ENCODE peak calls at places on chromosomes 4 and X, in six cellular contexts. One of them, this sample, is unnamed.

GRCh38 chrX:48956728-48957414 is 536 bp downstream of the OTUD5 start:
- DNase-seq in stimulated activated CD8-positive, alpha-beta memory T cell treated with anti-CD3 and anti-CD28 coated beads, Interleukin-4, amount 100 ng/mL, for 4 hours: no peak
- DNase-seq in neural progenitor cell: peak
- DNase-seq in HFF-Myc: no peak
- DNase-seq in C1 segment of cervical spinal cord: no peak
- DNase-seq in MV-4-11: no peak
- DNase-seq in this sample: no peak

GRCh38 chr4:175671491-175671934 is 140.6 kb downstream of the GPM6A start:
- DNase-seq in HFF-Myc: no peak
- DNase-seq in neural progenitor cell: peak
- DNase-seq in stimulated activated CD8-positive, alpha-beta memory T cell treated with anti-CD3 and anti-CD28 coated beads, Interleukin-4, amount 100 ng/mL, for 4 hours: no peak
- DNase-seq in MV-4-11: no peak
- DNase-seq in C1 segment of cervical spinal cord: no peak
- DNase-seq in this sample: no peak

GRCh38 chr4:156251373-156252065 is 297.9 kb upstream of the CTSO start:
- DNase-seq in MV-4-11: no peak
- DNase-seq in stimulated activated CD8-positive, alpha-beta memory T cell treated with anti-CD3 and anti-CD28 coated beads, Interleukin-4, amount 100 ng/mL, for 4 hours: no peak
- DNase-seq in neural progenitor cell: no peak
- DNase-seq in HFF-Myc: no peak
- DNase-seq in C1 segment of cervical spinal cord: no peak
- DNase-seq in this sample: no peak

GRCh38 chr4:155604718-155605601 is 61.7 kb upstream of the GUCY1A1 start:
- DNase-seq in neural progenitor cell: no peak
- DNase-seq in MV-4-11: no peak
- DNase-seq in HFF-Myc: peak
- DNase-seq in C1 segment of cervical spinal cord: no peak
- DNase-seq in stimulated activated CD8-positive, alpha-beta memory T cell treated with anti-CD3 and anti-CD28 coated beads, Interleukin-4, amount 100 ng/mL, for 4 hours: no peak
- DNase-seq in this sample: peak

GRCh38 chr4:124953059-124953850 is 240.7 kb upstream of the ANKRD50 start:
- DNase-seq in MV-4-11: no peak
- DNase-seq in stimulated activated CD8-positive, alpha-beta memory T cell treated with anti-CD3 and anti-CD28 coated beads, Interleukin-4, amount 100 ng/mL, for 4 hours: no peak
- DNase-seq in C1 segment of cervical spinal cord: no peak
- DNase-seq in HFF-Myc: no peak
- DNase-seq in neural progenitor cell: no peak
- DNase-seq in this sample: no peak

GRCh38 chrX:153420851-153421599 is 9.8 kb downstream of the ZFP92 start:
- DNase-seq in neural progenitor cell: no peak
- DNase-seq in C1 segment of cervical spinal cord: no peak
- DNase-seq in MV-4-11: no peak
- DNase-seq in stimulated activated CD8-positive, alpha-beta memory T cell treated with anti-CD3 and anti-CD28 coated beads, Interleukin-4, amount 100 ng/mL, for 4 hours: no peak
- DNase-seq in HFF-Myc: no peak
- DNase-seq in this sample: no peak

GRCh38 chr4:102620697-102621497 is 119.7 kb downstream of the NFKB1 start:
- DNase-seq in MV-4-11: peak
- DNase-seq in C1 segment of cervical spinal cord: no peak
- DNase-seq in stimulated activated CD8-positive, alpha-beta memory T cell treated with anti-CD3 and anti-CD28 coated beads, Interleukin-4, amount 100 ng/mL, for 4 hours: no peak
- DNase-seq in neural progenitor cell: peak
- DNase-seq in HFF-Myc: peak
- DNase-seq in this sample: no peak

GRCh38 chr4:180418819-180419531 is 1824.2 kb upstream of the TENM3 start:
- DNase-seq in stimulated activated CD8-positive, alpha-beta memory T cell treated with anti-CD3 and anti-CD28 coated beads, Interleukin-4, amount 100 ng/mL, for 4 hours: no peak
- DNase-seq in MV-4-11: no peak
- DNase-seq in C1 segment of cervical spinal cord: no peak
- DNase-seq in neural progenitor cell: no peak
- DNase-seq in HFF-Myc: no peak
- DNase-seq in this sample: no peak

GRCh38 chrX:107747596-107748161 is 27.9 kb downstream of the TSC22D3 start:
- DNase-seq in neural progenitor cell: peak
- DNase-seq in C1 segment of cervical spinal cord: no peak
- DNase-seq in stimulated activated CD8-positive, alpha-beta memory T cell treated with anti-CD3 and anti-CD28 coated beads, Interleukin-4, amount 100 ng/mL, for 4 hours: no peak
- DNase-seq in HFF-Myc: no peak
- DNase-seq in MV-4-11: no peak
- DNase-seq in this sample: peak

GRCh38 chr4:107896158-107896645 is 35.1 kb upstream of the CYP2U1 start:
- DNase-seq in stimulated activated CD8-positive, alpha-beta memory T cell treated with anti-CD3 and anti-CD28 coated beads, Interleukin-4, amount 100 ng/mL, for 4 hours: no peak
- DNase-seq in MV-4-11: no peak
- DNase-seq in HFF-Myc: peak
- DNase-seq in C1 segment of cervical spinal cord: no peak
- DNase-seq in neural progenitor cell: no peak
- DNase-seq in this sample: no peak

GRCh38 chrX:135484636-135485289 is 35.7 kb upstream of the INTS6L start:
- DNase-seq in stimulated activated CD8-positive, alpha-beta memory T cell treated with anti-CD3 and anti-CD28 coated beads, Interleukin-4, amount 100 ng/mL, for 4 hours: no peak
- DNase-seq in MV-4-11: peak
- DNase-seq in neural progenitor cell: peak
- DNase-seq in C1 segment of cervical spinal cord: no peak
- DNase-seq in HFF-Myc: no peak
- DNase-seq in this sample: peak

GRCh38 chr4:41590591-41590990 is 52.6 kb downstream of the LIMCH1 start:
- DNase-seq in C1 segment of cervical spinal cord: no peak
- DNase-seq in MV-4-11: no peak
- DNase-seq in stimulated activated CD8-positive, alpha-beta memory T cell treated with anti-CD3 and anti-CD28 coated beads, Interleukin-4, amount 100 ng/mL, for 4 hours: no peak
- DNase-seq in HFF-Myc: no peak
- DNase-seq in neural progenitor cell: no peak
- DNase-seq in this sample: no peak

GRCh38 chrX:19823031-19823430 is 64.4 kb downstream of the SH3KBP1 start:
- DNase-seq in HFF-Myc: no peak
- DNase-seq in C1 segment of cervical spinal cord: no peak
- DNase-seq in MV-4-11: no peak
- DNase-seq in neural progenitor cell: no peak
- DNase-seq in stimulated activated CD8-positive, alpha-beta memory T cell treated with anti-CD3 and anti-CD28 coated beads, Interleukin-4, amount 100 ng/mL, for 4 hours: no peak
- DNase-seq in this sample: no peak

GRCh38 chr4:10810411-10810810 is 125.8 kb upstream of the CLNK start:
- DNase-seq in C1 segment of cervical spinal cord: no peak
- DNase-seq in stimulated activated CD8-positive, alpha-beta memory T cell treated with anti-CD3 and anti-CD28 coated beads, Interleukin-4, amount 100 ng/mL, for 4 hours: no peak
- DNase-seq in HFF-Myc: no peak
- DNase-seq in MV-4-11: no peak
- DNase-seq in neural progenitor cell: no peak
- DNase-seq in this sample: no peak

GRCh38 chrX:154840856-154841255 is 6.4 kb upstream of the SMIM9 start:
- DNase-seq in stimulated activated CD8-positive, alpha-beta memory T cell treated with anti-CD3 and anti-CD28 coated beads, Interleukin-4, amount 100 ng/mL, for 4 hours: no peak
- DNase-seq in HFF-Myc: peak
- DNase-seq in neural progenitor cell: no peak
- DNase-seq in C1 segment of cervical spinal cord: no peak
- DNase-seq in MV-4-11: peak
- DNase-seq in this sample: no peak

GRCh38 chrX:40832723-40833122 is 97.4 kb upstream of the MED14 start:
- DNase-seq in MV-4-11: no peak
- DNase-seq in neural progenitor cell: no peak
- DNase-seq in C1 segment of cervical spinal cord: no peak
- DNase-seq in stimulated activated CD8-positive, alpha-beta memory T cell treated with anti-CD3 and anti-CD28 coated beads, Interleukin-4, amount 100 ng/mL, for 4 hours: no peak
- DNase-seq in HFF-Myc: no peak
- DNase-seq in this sample: no peak

GRCh38 chr4:158490629-158491028 is 31.1 kb upstream of the RXFP1 start:
- DNase-seq in neural progenitor cell: no peak
- DNase-seq in C1 segment of cervical spinal cord: no peak
- DNase-seq in stimulated activated CD8-positive, alpha-beta memory T cell treated with anti-CD3 and anti-CD28 coated beads, Interleukin-4, amount 100 ng/mL, for 4 hours: no peak
- DNase-seq in MV-4-11: no peak
- DNase-seq in HFF-Myc: no peak
- DNase-seq in this sample: no peak

GRCh38 chrX:44898411-44899221 is 25.6 kb downstream of the KDM6A start:
- DNase-seq in HFF-Myc: no peak
- DNase-seq in stimulated activated CD8-positive, alpha-beta memory T cell treated with anti-CD3 and anti-CD28 coated beads, Interleukin-4, amount 100 ng/mL, for 4 hours: no peak
- DNase-seq in C1 segment of cervical spinal cord: no peak
- DNase-seq in neural progenitor cell: no peak
- DNase-seq in MV-4-11: peak
- DNase-seq in this sample: no peak

GRCh38 chr4:170079981-170080380 is 9.8 kb downstream of the AADAT start:
- DNase-seq in neural progenitor cell: no peak
- DNase-seq in HFF-Myc: no peak
- DNase-seq in MV-4-11: peak
- DNase-seq in stimulated activated CD8-positive, alpha-beta memory T cell treated with anti-CD3 and anti-CD28 coated beads, Interleukin-4, amount 100 ng/mL, for 4 hours: no peak
- DNase-seq in C1 segment of cervical spinal cord: no peak
- DNase-seq in this sample: no peak

GRCh38 chr4:161186750-161187149 is 977.0 kb downstream of the FSTL5 start:
- DNase-seq in HFF-Myc: no peak
- DNase-seq in neural progenitor cell: no peak
- DNase-seq in C1 segment of cervical spinal cord: no peak
- DNase-seq in stimulated activated CD8-positive, alpha-beta memory T cell treated with anti-CD3 and anti-CD28 coated beads, Interleukin-4, amount 100 ng/mL, for 4 hours: no peak
- DNase-seq in MV-4-11: no peak
- DNase-seq in this sample: no peak

GRCh38 chrX:136122207-136122606 is 25.1 kb upstream of the FHL1 start:
- DNase-seq in C1 segment of cervical spinal cord: no peak
- DNase-seq in neural progenitor cell: no peak
- DNase-seq in stimulated activated CD8-positive, alpha-beta memory T cell treated with anti-CD3 and anti-CD28 coated beads, Interleukin-4, amount 100 ng/mL, for 4 hours: no peak
- DNase-seq in MV-4-11: no peak
- DNase-seq in HFF-Myc: no peak
- DNase-seq in this sample: no peak

GRCh38 chr4:110278127-110278526 is 79.7 kb upstream of the ELOVL6 start:
- DNase-seq in C1 segment of cervical spinal cord: no peak
- DNase-seq in stimulated activated CD8-positive, alpha-beta memory T cell treated with anti-CD3 and anti-CD28 coated beads, Interleukin-4, amount 100 ng/mL, for 4 hours: no peak
- DNase-seq in HFF-Myc: no peak
- DNase-seq in MV-4-11: no peak
- DNase-seq in neural progenitor cell: no peak
- DNase-seq in this sample: no peak

GRCh38 chr4:134326866-134327265 is 125.3 kb upstream of the PABPC4L start:
- DNase-seq in stimulated activated CD8-positive, alpha-beta memory T cell treated with anti-CD3 and anti-CD28 coated beads, Interleukin-4, amount 100 ng/mL, for 4 hours: no peak
- DNase-seq in HFF-Myc: no peak
- DNase-seq in MV-4-11: no peak
- DNase-seq in neural progenitor cell: no peak
- DNase-seq in C1 segment of cervical spinal cord: no peak
- DNase-seq in this sample: no peak

GRCh38 chr4:76341063-76341462 is 34.5 kb downstream of the STBD1 start:
- DNase-seq in C1 segment of cervical spinal cord: no peak
- DNase-seq in neural progenitor cell: no peak
- DNase-seq in HFF-Myc: no peak
- DNase-seq in MV-4-11: peak
- DNase-seq in stimulated activated CD8-positive, alpha-beta memory T cell treated with anti-CD3 and anti-CD28 coated beads, Interleukin-4, amount 100 ng/mL, for 4 hours: no peak
- DNase-seq in this sample: no peak

GRCh38 chr4:109078724-109079123 is 223.7 kb downstream of the COL25A1 start:
- DNase-seq in C1 segment of cervical spinal cord: no peak
- DNase-seq in neural progenitor cell: no peak
- DNase-seq in HFF-Myc: no peak
- DNase-seq in MV-4-11: no peak
- DNase-seq in stimulated activated CD8-positive, alpha-beta memory T cell treated with anti-CD3 and anti-CD28 coated beads, Interleukin-4, amount 100 ng/mL, for 4 hours: no peak
- DNase-seq in this sample: no peak

GRCh38 chrX:17183566-17183965 is 191.4 kb upstream of the NHS start:
- DNase-seq in HFF-Myc: no peak
- DNase-seq in neural progenitor cell: no peak
- DNase-seq in MV-4-11: no peak
- DNase-seq in C1 segment of cervical spinal cord: no peak
- DNase-seq in stimulated activated CD8-positive, alpha-beta memory T cell treated with anti-CD3 and anti-CD28 coated beads, Interleukin-4, amount 100 ng/mL, for 4 hours: no peak
- DNase-seq in this sample: no peak

GRCh38 chr4:20086768-20087167 is 164.9 kb upstream of the SLIT2 start:
- DNase-seq in neural progenitor cell: no peak
- DNase-seq in C1 segment of cervical spinal cord: no peak
- DNase-seq in HFF-Myc: no peak
- DNase-seq in stimulated activated CD8-positive, alpha-beta memory T cell treated with anti-CD3 and anti-CD28 coated beads, Interleukin-4, amount 100 ng/mL, for 4 hours: no peak
- DNase-seq in MV-4-11: no peak
- DNase-seq in this sample: no peak

GRCh38 chrX:39397561-39398200 is 596.4 kb downstream of the MID1IP1 start:
- DNase-seq in MV-4-11: no peak
- DNase-seq in C1 segment of cervical spinal cord: no peak
- DNase-seq in HFF-Myc: no peak
- DNase-seq in stimulated activated CD8-positive, alpha-beta memory T cell treated with anti-CD3 and anti-CD28 coated beads, Interleukin-4, amount 100 ng/mL, for 4 hours: no peak
- DNase-seq in neural progenitor cell: peak
- DNase-seq in this sample: no peak

GRCh38 chrX:152276277-152276676 is 137.9 kb upstream of the MAGEA10 start:
- DNase-seq in MV-4-11: no peak
- DNase-seq in HFF-Myc: no peak
- DNase-seq in neural progenitor cell: no peak
- DNase-seq in stimulated activated CD8-positive, alpha-beta memory T cell treated with anti-CD3 and anti-CD28 coated beads, Interleukin-4, amount 100 ng/mL, for 4 hours: no peak
- DNase-seq in C1 segment of cervical spinal cord: no peak
- DNase-seq in this sample: no peak

GRCh38 chr4:52201705-52202104 is 150.6 kb downstream of the SPATA18 start:
- DNase-seq in HFF-Myc: no peak
- DNase-seq in C1 segment of cervical spinal cord: no peak
- DNase-seq in MV-4-11: no peak
- DNase-seq in neural progenitor cell: peak
- DNase-seq in stimulated activated CD8-positive, alpha-beta memory T cell treated with anti-CD3 and anti-CD28 coated beads, Interleukin-4, amount 100 ng/mL, for 4 hours: no peak
- DNase-seq in this sample: no peak